ENCODE peak calls at places on chromosomes 5 and 9, in seven cellular contexts. One of them, this sample, is unnamed.

GRCh38 chr9:125568616-125569015 is 138.4 kb downstream of the MAPKAP1 start:
- DNase-seq in mucosa of gallbladder: no peak
- DNase-seq in aorta: no peak
- DNase-seq in activated gamma-delta T cell treated with Interleukin-2 at 50 U/mL for 16 hours: no peak
- DNase-seq in K562: no peak
- DNase-seq in GM06990: no peak
- DNase-seq in ELF-1: no peak
- DNase-seq in this sample: peak

GRCh38 chr9:94014066-94014654 is 59.0 kb upstream of the BARX1 start:
- DNase-seq in GM06990: no peak
- DNase-seq in aorta: no peak
- DNase-seq in activated gamma-delta T cell treated with Interleukin-2 at 50 U/mL for 16 hours: no peak
- DNase-seq in ELF-1: no peak
- DNase-seq in mucosa of gallbladder: no peak
- DNase-seq in K562: peak
- DNase-seq in this sample: peak

GRCh38 chr9:105187781-105188180 is 56.7 kb upstream of the SLC44A1 start:
- DNase-seq in ELF-1: no peak
- DNase-seq in mucosa of gallbladder: no peak
- DNase-seq in aorta: no peak
- DNase-seq in activated gamma-delta T cell treated with Interleukin-2 at 50 U/mL for 16 hours: no peak
- DNase-seq in GM06990: no peak
- DNase-seq in K562: no peak
- DNase-seq in this sample: peak

GRCh38 chr9:126501383-126502331 is 112.1 kb upstream of the LMX1B start:
- DNase-seq in mucosa of gallbladder: no peak
- DNase-seq in aorta: peak
- DNase-seq in K562: no peak
- DNase-seq in ELF-1: no peak
- DNase-seq in GM06990: no peak
- DNase-seq in activated gamma-delta T cell treated with Interleukin-2 at 50 U/mL for 16 hours: no peak
- DNase-seq in this sample: no peak

GRCh38 chr5:59069438-59070079 is 486.7 kb downstream of the RAB3C start:
- DNase-seq in aorta: no peak
- DNase-seq in mucosa of gallbladder: peak
- DNase-seq in K562: no peak
- DNase-seq in ELF-1: peak
- DNase-seq in activated gamma-delta T cell treated with Interleukin-2 at 50 U/mL for 16 hours: no peak
- DNase-seq in GM06990: no peak
- DNase-seq in this sample: peak

GRCh38 chr9:6239694-6240093 is 24.1 kb downstream of the IL33 start:
- DNase-seq in GM06990: no peak
- DNase-seq in aorta: no peak
- DNase-seq in activated gamma-delta T cell treated with Interleukin-2 at 50 U/mL for 16 hours: no peak
- DNase-seq in ELF-1: no peak
- DNase-seq in K562: no peak
- DNase-seq in mucosa of gallbladder: no peak
- DNase-seq in this sample: no peak

GRCh38 chr9:133090187-133090586 is 28.4 kb downstream of the CEL start:
- DNase-seq in ELF-1: no peak
- DNase-seq in activated gamma-delta T cell treated with Interleukin-2 at 50 U/mL for 16 hours: no peak
- DNase-seq in K562: no peak
- DNase-seq in mucosa of gallbladder: no peak
- DNase-seq in GM06990: no peak
- DNase-seq in aorta: no peak
- DNase-seq in this sample: no peak

GRCh38 chr5:43042176-43042625 is 2.1 kb upstream of the ANXA2R start:
- DNase-seq in K562: no peak
- DNase-seq in activated gamma-delta T cell treated with Interleukin-2 at 50 U/mL for 16 hours: peak
- DNase-seq in mucosa of gallbladder: peak
- DNase-seq in ELF-1: peak
- DNase-seq in GM06990: peak
- DNase-seq in aorta: peak
- DNase-seq in this sample: peak

GRCh38 chr5:34817558-34818351 is 21.2 kb upstream of the TTC23L start:
- DNase-seq in mucosa of gallbladder: no peak
- DNase-seq in activated gamma-delta T cell treated with Interleukin-2 at 50 U/mL for 16 hours: no peak
- DNase-seq in K562: no peak
- DNase-seq in GM06990: no peak
- DNase-seq in ELF-1: no peak
- DNase-seq in aorta: no peak
- DNase-seq in this sample: peak

GRCh38 chr5:109645591-109646236 is 44.0 kb upstream of the MAN2A1 start:
- DNase-seq in mucosa of gallbladder: no peak
- DNase-seq in activated gamma-delta T cell treated with Interleukin-2 at 50 U/mL for 16 hours: no peak
- DNase-seq in GM06990: no peak
- DNase-seq in K562: peak
- DNase-seq in aorta: no peak
- DNase-seq in ELF-1: peak
- DNase-seq in this sample: no peak

GRCh38 chr9:36169166-36169565 is at the start of gene CCIN:
- DNase-seq in aorta: no peak
- DNase-seq in activated gamma-delta T cell treated with Interleukin-2 at 50 U/mL for 16 hours: no peak
- DNase-seq in K562: peak
- DNase-seq in mucosa of gallbladder: no peak
- DNase-seq in GM06990: no peak
- DNase-seq in ELF-1: peak
- DNase-seq in this sample: no peak